ENCODE peak calls at places on chromosomes 1 and 21, in seven cellular contexts. One of them, this sample, is unnamed. For H3K4me1, the result is how much of the 10 kb centered on the place peaks cover.

GRCh38 chr1:16012590-16013219 is 5.1 kb downstream of the HSPB7 start:
- DNase-seq in neuronal stem cell: no peak
- DNase-seq in right cardiac atrium: peak
- DNase-seq in adrenal gland: peak
- DNase-seq in tibial artery: peak
- DNase-seq in body of pancreas: peak
- DNase-seq in IMR-90: peak
- DNase-seq in this sample: peak

GRCh38 chr1:89900323-89900722 is 79.5 kb downstream of the LRRC8D start:
- DNase-seq in right cardiac atrium: no peak
- DNase-seq in body of pancreas: no peak
- DNase-seq in tibial artery: no peak
- DNase-seq in neuronal stem cell: no peak
- DNase-seq in adrenal gland: no peak
- DNase-seq in IMR-90: no peak
- DNase-seq in this sample: no peak

GRCh38 chr1:58627221-58627620 is 50.2 kb upstream of the TACSTD2 start:
- DNase-seq in tibial artery: no peak
- DNase-seq in IMR-90: peak
- DNase-seq in body of pancreas: no peak
- DNase-seq in adrenal gland: no peak
- DNase-seq in neuronal stem cell: no peak
- DNase-seq in right cardiac atrium: no peak
- DNase-seq in this sample: no peak

GRCh38 chr1:3954391-3955160 is 54.5 kb upstream of the C1orf174 start:
- DNase-seq in body of pancreas: no peak
- DNase-seq in adrenal gland: no peak
- DNase-seq in IMR-90: no peak
- DNase-seq in tibial artery: no peak
- DNase-seq in neuronal stem cell: peak
- DNase-seq in right cardiac atrium: no peak
- DNase-seq in this sample: no peak

GRCh38 chr1:175479521-175480342 is 263.7 kb downstream of the TNR start:
- DNase-seq in IMR-90: no peak
- DNase-seq in adrenal gland: no peak
- DNase-seq in right cardiac atrium: no peak
- DNase-seq in tibial artery: no peak
- DNase-seq in neuronal stem cell: no peak
- DNase-seq in body of pancreas: no peak
- DNase-seq in this sample: peak

GRCh38 chr1:26349196-26349885 is 4.6 kb downstream of the CRYBG2 start:
- DNase-seq in neuronal stem cell: no peak
- DNase-seq in adrenal gland: no peak
- DNase-seq in right cardiac atrium: no peak
- DNase-seq in IMR-90: peak
- DNase-seq in tibial artery: no peak
- DNase-seq in body of pancreas: no peak
- DNase-seq in this sample: no peak

GRCh38 chr1:203643213-203644045 is 16.8 kb downstream of the ATP2B4 start:
- DNase-seq in neuronal stem cell: no peak
- DNase-seq in IMR-90: peak
- DNase-seq in body of pancreas: no peak
- DNase-seq in adrenal gland: no peak
- DNase-seq in tibial artery: no peak
- DNase-seq in right cardiac atrium: peak
- DNase-seq in this sample: peak

GRCh38 chr1:151156515-151156819 is at the start of gene TNFAIP8L2:
- DNase-seq in body of pancreas: no peak
- DNase-seq in right cardiac atrium: peak
- DNase-seq in tibial artery: peak
- DNase-seq in IMR-90: no peak
- DNase-seq in neuronal stem cell: no peak
- DNase-seq in adrenal gland: peak
- DNase-seq in this sample: no peak

GRCh38 chr1:167635233-167635648 is 5.2 kb downstream of the RCSD1 start:
- DNase-seq in adrenal gland: no peak
- DNase-seq in tibial artery: no peak
- DNase-seq in body of pancreas: peak
- DNase-seq in IMR-90: no peak
- DNase-seq in right cardiac atrium: peak
- DNase-seq in neuronal stem cell: peak
- DNase-seq in this sample: no peak
- H3K4me1 ChIP-seq in adrenal gland: under half
- H3K4me1 ChIP-seq in tibial artery: under half
- H3K4me1 ChIP-seq in body of pancreas: under half
- H3K4me1 ChIP-seq in IMR-90: under half
- H3K4me1 ChIP-seq in right cardiac atrium: under half
- H3K4me1 ChIP-seq in neuronal stem cell: under half
- H3K4me1 ChIP-seq in this sample: under half

GRCh38 chr1:153360190-153360589 is 2.5 kb downstream of the S100A9 start:
- DNase-seq in body of pancreas: no peak
- DNase-seq in IMR-90: no peak
- DNase-seq in tibial artery: no peak
- DNase-seq in right cardiac atrium: no peak
- DNase-seq in adrenal gland: peak
- DNase-seq in neuronal stem cell: no peak
- DNase-seq in this sample: no peak

GRCh38 chr1:153359241-153359640 is 1.6 kb downstream of the S100A9 start:
- DNase-seq in adrenal gland: peak
- DNase-seq in IMR-90: no peak
- DNase-seq in tibial artery: no peak
- DNase-seq in neuronal stem cell: no peak
- DNase-seq in body of pancreas: no peak
- DNase-seq in right cardiac atrium: no peak
- DNase-seq in this sample: no peak

GRCh38 chr1:153362187-153362586 is 4.5 kb downstream of the S100A9 start:
- DNase-seq in adrenal gland: peak
- DNase-seq in body of pancreas: no peak
- DNase-seq in right cardiac atrium: no peak
- DNase-seq in IMR-90: no peak
- DNase-seq in neuronal stem cell: no peak
- DNase-seq in tibial artery: no peak
- DNase-seq in this sample: no peak

GRCh38 chr1:153361129-153362109 is 3.8 kb downstream of the S100A9 start:
- DNase-seq in tibial artery: no peak
- DNase-seq in neuronal stem cell: no peak
- DNase-seq in IMR-90: no peak
- DNase-seq in right cardiac atrium: no peak
- DNase-seq in body of pancreas: no peak
- DNase-seq in adrenal gland: peak
- DNase-seq in this sample: peak

DNA sequence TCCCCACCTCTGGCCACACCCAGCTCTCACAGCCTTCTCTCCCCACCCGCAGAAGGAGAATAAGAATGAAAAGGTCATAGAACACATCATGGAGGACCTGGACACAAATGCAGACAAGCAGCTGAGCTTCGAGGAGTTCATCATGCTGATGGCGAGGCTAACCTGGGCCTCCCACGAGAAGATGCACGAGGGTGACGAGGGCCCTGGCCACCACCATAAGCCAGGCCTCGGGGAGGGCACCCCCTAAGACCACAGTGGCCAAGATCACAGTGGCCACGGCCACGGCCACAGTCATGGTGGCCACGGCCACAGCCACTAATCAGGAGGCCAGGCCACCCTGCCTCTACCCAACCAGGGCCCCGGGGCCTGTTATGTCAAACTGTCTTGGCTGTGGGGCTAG is 2.9 kb downstream of the S100A9 start:
- DNase-seq in adrenal gland: no peak
- DNase-seq in right cardiac atrium: no peak
- DNase-seq in tibial artery: no peak
- DNase-seq in IMR-90: no peak
- DNase-seq in body of pancreas: no peak
- DNase-seq in neuronal stem cell: no peak
- DNase-seq in this sample: no peak
- H3K27ac ChIP-seq in adrenal gland: no peak
- H3K27ac ChIP-seq in right cardiac atrium: no peak
- H3K27ac ChIP-seq in tibial artery: no peak
- H3K27ac ChIP-seq in IMR-90: no peak
- H3K27ac ChIP-seq in body of pancreas: no peak
- H3K27ac ChIP-seq in neuronal stem cell: no peak
- H3K27ac ChIP-seq in this sample: no peak

DNA sequence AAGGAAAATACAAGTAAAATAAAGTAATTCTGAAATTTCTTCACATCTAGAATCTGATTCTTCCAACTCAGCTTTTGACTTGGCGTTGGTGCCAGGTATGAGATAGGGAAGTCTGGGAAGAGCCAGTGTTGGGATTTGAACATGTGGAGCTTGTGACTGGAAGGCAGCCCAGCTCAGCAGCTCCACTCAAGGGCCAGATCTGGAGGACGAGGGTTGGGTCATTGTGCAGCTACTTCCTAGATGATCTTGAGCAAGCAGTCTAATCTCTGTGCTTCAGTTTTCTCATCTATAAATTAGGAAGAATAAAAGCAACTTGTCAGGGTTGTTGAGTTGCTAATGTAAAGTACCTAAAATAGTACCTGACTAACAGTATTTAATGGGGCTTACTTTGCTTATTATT is 5.0 kb downstream of the ADARB1 start:
- DNase-seq in neuronal stem cell: no peak
- DNase-seq in tibial artery: no peak
- DNase-seq in right cardiac atrium: peak
- DNase-seq in adrenal gland: no peak
- DNase-seq in body of pancreas: no peak
- DNase-seq in IMR-90: no peak
- DNase-seq in this sample: no peak
- H3K4me1 ChIP-seq in neuronal stem cell: under half
- H3K4me1 ChIP-seq in tibial artery: half or more
- H3K4me1 ChIP-seq in right cardiac atrium: under half
- H3K4me1 ChIP-seq in adrenal gland: under half
- H3K4me1 ChIP-seq in body of pancreas: under half
- H3K4me1 ChIP-seq in IMR-90: under half
- H3K4me1 ChIP-seq in this sample: under half

GRCh38 chr1:27517305-27517704 is 27.3 kb upstream of the WASF2 start:
- DNase-seq in right cardiac atrium: no peak
- DNase-seq in IMR-90: no peak
- DNase-seq in neuronal stem cell: no peak
- DNase-seq in body of pancreas: no peak
- DNase-seq in tibial artery: no peak
- DNase-seq in adrenal gland: no peak
- DNase-seq in this sample: no peak
- H3K27ac ChIP-seq in right cardiac atrium: no peak
- H3K27ac ChIP-seq in IMR-90: no peak
- H3K27ac ChIP-seq in neuronal stem cell: no peak
- H3K27ac ChIP-seq in body of pancreas: peak
- H3K27ac ChIP-seq in tibial artery: no peak
- H3K27ac ChIP-seq in adrenal gland: no peak
- H3K27ac ChIP-seq in this sample: no peak

GRCh38 chr1:66332524-66332853 is 201.5 kb upstream of the SGIP1 start:
- DNase-seq in body of pancreas: no peak
- DNase-seq in tibial artery: no peak
- DNase-seq in IMR-90: no peak
- DNase-seq in adrenal gland: no peak
- DNase-seq in neuronal stem cell: no peak
- DNase-seq in right cardiac atrium: no peak
- DNase-seq in this sample: no peak
- H3K4me1 ChIP-seq in body of pancreas: under half
- H3K4me1 ChIP-seq in tibial artery: half or more
- H3K4me1 ChIP-seq in IMR-90: under half
- H3K4me1 ChIP-seq in adrenal gland: under half
- H3K4me1 ChIP-seq in neuronal stem cell: under half
- H3K4me1 ChIP-seq in right cardiac atrium: under half
- H3K4me1 ChIP-seq in this sample: under half

DNA sequence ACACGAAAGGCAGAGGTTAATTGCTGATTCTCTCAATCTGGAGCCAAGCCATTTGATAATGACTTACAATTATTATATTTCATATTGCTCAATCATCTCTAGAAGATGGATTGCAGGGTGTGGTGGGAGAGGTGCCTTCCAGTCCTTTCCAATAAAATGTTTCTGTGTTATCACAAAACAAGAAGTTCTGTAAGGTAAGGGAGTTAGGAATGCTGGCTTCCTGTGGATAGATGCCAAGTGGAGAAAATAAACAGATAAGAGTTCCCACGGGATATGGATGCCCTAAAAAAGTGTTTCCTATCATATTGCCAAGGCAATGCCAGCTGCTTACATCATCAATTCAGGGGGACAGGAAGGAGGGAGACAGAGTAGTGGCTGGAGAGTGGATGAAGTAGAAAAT is 7.2 kb upstream of the CCN1 start:
- DNase-seq in tibial artery: no peak
- DNase-seq in IMR-90: peak
- DNase-seq in adrenal gland: no peak
- DNase-seq in neuronal stem cell: no peak
- DNase-seq in right cardiac atrium: no peak
- DNase-seq in body of pancreas: no peak
- DNase-seq in this sample: no peak
- H3K27ac ChIP-seq in tibial artery: peak
- H3K27ac ChIP-seq in IMR-90: no peak
- H3K27ac ChIP-seq in adrenal gland: no peak
- H3K27ac ChIP-seq in neuronal stem cell: no peak
- H3K27ac ChIP-seq in right cardiac atrium: no peak
- H3K27ac ChIP-seq in body of pancreas: no peak
- H3K27ac ChIP-seq in this sample: peak

GRCh38 chr1:160205242-160205973 is at the start of gene PEA15:
- DNase-seq in body of pancreas: peak
- DNase-seq in IMR-90: peak
- DNase-seq in adrenal gland: peak
- DNase-seq in right cardiac atrium: peak
- DNase-seq in neuronal stem cell: peak
- DNase-seq in tibial artery: peak
- DNase-seq in this sample: peak
- H3K4me1 ChIP-seq in body of pancreas: under half
- H3K4me1 ChIP-seq in IMR-90: under half
- H3K4me1 ChIP-seq in adrenal gland: under half
- H3K4me1 ChIP-seq in right cardiac atrium: under half
- H3K4me1 ChIP-seq in neuronal stem cell: under half
- H3K4me1 ChIP-seq in tibial artery: half or more
- H3K4me1 ChIP-seq in this sample: under half

GRCh38 chr1:209880051-209880450 is 52.3 kb downstream of the UTP25 start:
- DNase-seq in body of pancreas: no peak
- DNase-seq in IMR-90: no peak
- DNase-seq in adrenal gland: no peak
- DNase-seq in tibial artery: no peak
- DNase-seq in right cardiac atrium: no peak
- DNase-seq in neuronal stem cell: no peak
- DNase-seq in this sample: no peak
- H3K27ac ChIP-seq in body of pancreas: no peak
- H3K27ac ChIP-seq in IMR-90: no peak
- H3K27ac ChIP-seq in adrenal gland: no peak
- H3K27ac ChIP-seq in tibial artery: no peak
- H3K27ac ChIP-seq in right cardiac atrium: no peak
- H3K27ac ChIP-seq in neuronal stem cell: no peak
- H3K27ac ChIP-seq in this sample: no peak

DNA sequence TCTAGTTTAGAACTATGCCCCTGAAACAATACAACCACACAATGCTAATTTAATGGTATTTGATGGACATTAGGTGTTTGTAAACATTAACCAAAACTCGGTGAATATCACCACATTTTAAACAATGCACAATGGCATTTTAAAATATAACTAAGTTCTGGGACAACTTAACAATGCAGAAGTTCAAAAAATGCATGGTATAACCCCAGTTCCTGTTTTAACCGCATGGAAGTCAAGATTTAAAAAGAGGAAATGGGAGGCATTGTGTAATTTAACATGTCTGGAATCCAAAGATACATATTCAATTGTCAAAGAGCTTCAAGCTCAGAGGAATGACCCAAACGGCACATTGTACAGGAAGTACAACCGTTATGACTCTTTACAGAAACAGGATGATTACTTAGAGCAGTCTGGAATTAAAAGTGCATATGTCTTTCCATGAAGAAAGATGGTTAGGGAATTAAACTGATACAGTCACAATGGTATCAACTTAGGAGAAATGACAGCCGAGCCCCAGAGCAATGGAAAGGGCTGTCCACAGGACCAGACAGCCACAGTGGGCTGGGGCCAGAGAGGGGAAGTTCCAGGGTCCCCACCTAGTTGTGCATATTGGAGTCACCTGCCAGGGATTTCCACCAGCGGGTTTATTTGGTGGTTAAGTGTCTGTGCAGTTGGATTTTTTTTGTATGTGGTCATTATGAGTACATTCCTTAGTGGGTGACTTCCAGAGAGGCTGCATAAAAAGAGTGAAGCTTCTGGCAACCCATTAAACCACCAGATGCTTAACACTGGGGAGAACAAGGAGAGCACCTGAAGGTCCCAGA is 7.5 kb upstream of the PTTG1IP start:
- DNase-seq in tibial artery: no peak
- DNase-seq in neuronal stem cell: no peak
- DNase-seq in IMR-90: peak
- DNase-seq in right cardiac atrium: no peak
- DNase-seq in adrenal gland: no peak
- DNase-seq in body of pancreas: no peak
- DNase-seq in this sample: peak
- H3K4me1 ChIP-seq in tibial artery: under half
- H3K4me1 ChIP-seq in neuronal stem cell: under half
- H3K4me1 ChIP-seq in IMR-90: under half
- H3K4me1 ChIP-seq in right cardiac atrium: under half
- H3K4me1 ChIP-seq in adrenal gland: under half
- H3K4me1 ChIP-seq in body of pancreas: under half
- H3K4me1 ChIP-seq in this sample: under half